ENCODE peak calls at places on chromosomes 7 and 10, in nine cellular contexts. L is aorta, Z is fibroblast of pulmonary artery, I is cerebellum, P is nucleus accumbens, W is HS-27A, G is upper lobe of right lung, F is lower lobe of right lung, B is AG09309. H is an unnamed sample.

GRCh38 chr7:28512648-28513435 is 100.5 kb downstream of the CREB5 start:
- DNase-seq in L (no peak), F (no peak), I (no peak), G (no peak), P (no peak), Z (no peak), B (no peak), W (no peak), H (no peak)

GRCh38 chr7:2053395-2053794 is 179.3 kb downstream of the MAD1L1 start:
- DNase-seq in I (no peak), Z (no peak), L (no peak), G (no peak), P (no peak), W (no peak), F (no peak), B (no peak), H (no peak)

GRCh38 chr10:97095701-97096300 is 90.0 kb downstream of the SLIT1 start:
- DNase-seq in W (no peak), G (no peak), P (no peak), B (no peak), I (no peak), F (no peak), Z (no peak), L (no peak), H (no peak)

GRCh38 chr7:12322903-12323300 is 80.8 kb downstream of the VWDE start:
- DNase-seq in B (no peak), I (no peak), G (no peak), P (no peak), F (no peak), L (no peak), W (no peak), Z (no peak), H (no peak)

GRCh38 chr7:106552645-106553445 is 108.1 kb downstream of the CCDC71L start:
- DNase-seq in P (no peak), B (no peak), G (no peak), F (no peak), Z (no peak), L (no peak), W (no peak), I (no peak), H (no peak)

GRCh38 chr10:13885238-13885990 is 298.6 kb downstream of the PRPF18 start:
- DNase-seq in P (peak; percentile 63), B (no peak), G (no peak), F (no peak), Z (no peak), L (no peak), W (no peak), I (peak; percentile 15), H (no peak)

GRCh38 chr7:109009636-109010035 is 440.0 kb downstream of the DNAJB9 start:
- DNase-seq in P (no peak), W (no peak), I (no peak), B (no peak), Z (no peak), L (no peak), G (no peak), F (no peak), H (no peak)

GRCh38 chr10:15167411-15168295 is 840 bp downstream of the NMT2 start:
- DNase-seq in F (peak; percentile 63), W (peak; percentile 8), I (peak; percentile 34), L (peak; percentile 67), P (peak; percentile 62), G (peak; percentile 79), B (no peak), Z (peak; percentile 34), H (no peak)

GRCh38 chr7:143003393-143004051 is 23.4 kb downstream of the OR9A2 start:
- DNase-seq in W (no peak), P (no peak), B (peak; percentile 10), G (no peak), I (peak; percentile 12), L (no peak), F (no peak), Z (peak; percentile 72), H (no peak)

GRCh38 chr7:22868509-22868908 is 45.9 kb upstream of the TOMM7 start:
- DNase-seq in G (no peak), I (no peak), W (no peak), L (no peak), P (no peak), B (no peak), Z (no peak), F (no peak), H (no peak)

GRCh38 chr7:420142-421055 is 99.2 kb downstream of the PDGFA start:
- DNase-seq in F (peak; percentile 25), B (no peak), I (no peak), G (peak; percentile 46), W (no peak), Z (no peak), P (no peak), L (peak; percentile 39), H (no peak)